ENCODE peak calls at places on chromosome 10, in seven cellular contexts. Z is tibial nerve, G is aorta, L is small intestine, U is left ventricle myocardium inferior, V is uterus, J is A549. A is an unnamed sample.

GRCh38 chr10:133394801-133395221 is 854 bp downstream of the MTG1 start:
- DNase-seq in Z (no peak), G (no peak), L (peak; percentile 22), U (no peak), V (no peak), J (no peak), A (no peak)

GRCh38 chr10:88557246-88557645 is 25.9 kb downstream of the RNLS start:
- DNase-seq in Z (no peak), G (no peak), L (no peak), U (no peak), V (no peak), J (no peak), A (no peak)

GRCh38 chr10:2920166-2920565 is 147.2 kb upstream of the PFKP start:
- DNase-seq in Z (no peak), G (no peak), L (no peak), U (no peak), V (no peak), J (no peak), A (no peak)

GRCh38 chr10:26697922-26698608 is 564 bp downstream of the PDSS1 start:
- DNase-seq in Z (no peak), G (no peak), L (peak; percentile 34), U (no peak), V (no peak), J (no peak), A (no peak)

GRCh38 chr10:67779455-67780205 is 58.4 kb downstream of the DNAJC12 start:
- DNase-seq in Z (peak; percentile 90), G (peak; percentile 63), L (peak; percentile 74), U (no peak), V (peak; percentile 73), J (peak; percentile 87), A (peak; percentile 83)

GRCh38 chr10:122336332-122336731 is 38.2 kb upstream of the PLEKHA1 start:
- DNase-seq in Z (no peak), G (no peak), L (no peak), U (no peak), V (no peak), J (peak; percentile 34), A (no peak)

GRCh38 chr10:82377608-82378007 is 502.6 kb downstream of the NRG3 start:
- DNase-seq in Z (no peak), G (no peak), L (no peak), U (no peak), V (no peak), J (peak; percentile 14), A (no peak)

GRCh38 chr10:5904227-5904626 is 14.2 kb downstream of the FBH1 start:
- DNase-seq in Z (no peak), G (no peak), L (no peak), U (no peak), V (no peak), J (no peak), A (no peak)

GRCh38 chr10:69712346-69712745 is 82.3 kb downstream of the FAM241B start:
- DNase-seq in Z (no peak), G (no peak), L (no peak), U (no peak), V (no peak), J (no peak), A (no peak)

GRCh38 chr10:125079091-125079600 is 81.2 kb downstream of the CTBP2 start:
- DNase-seq in Z (no peak), G (peak; percentile 23), L (no peak), U (no peak), V (no peak), J (no peak), A (no peak)

GRCh38 chr10:98346847-98347246 is 68.1 kb downstream of the PYROXD2 start:
- DNase-seq in Z (no peak), G (no peak), L (no peak), U (no peak), V (no peak), J (no peak), A (no peak)

GRCh38 chr10:130491011-130491697 is 355.0 kb downstream of the GLRX3 start:
- DNase-seq in Z (no peak), G (no peak), L (no peak), U (no peak), V (no peak), J (no peak), A (no peak)

GRCh38 chr10:132901351-132901750 is 41.0 kb downstream of the CFAP46 start:
- DNase-seq in Z (no peak), G (no peak), L (no peak), U (no peak), V (no peak), J (no peak), A (no peak)

GRCh38 chr10:112658900-112659328 is 211.9 kb downstream of the VTI1A start:
- DNase-seq in Z (no peak), G (no peak), L (no peak), U (no peak), V (no peak), J (peak; percentile 72), A (no peak)

GRCh38 chr10:85603167-85603940 is 763.2 kb downstream of the GRID1 start:
- DNase-seq in Z (no peak), G (no peak), L (no peak), U (no peak), V (no peak), J (no peak), A (peak; percentile 4)

GRCh38 chr10:16717617-16718395 is 99.4 kb downstream of the RSU1 start:
- DNase-seq in Z (no peak), G (no peak), L (no peak), U (no peak), V (no peak), J (no peak), A (no peak)

GRCh38 chr10:69686866-69687265 is 56.8 kb downstream of the FAM241B start:
- DNase-seq in Z (no peak), G (no peak), L (no peak), U (no peak), V (no peak), J (no peak), A (no peak)

GRCh38 chr10:97550336-97551149 is 22.0 kb upstream of the ANKRD2 start:
- DNase-seq in Z (no peak), G (no peak), L (no peak), U (no peak), V (no peak), J (no peak), A (no peak)

GRCh38 chr10:66931340-66931948 is 5.6 kb downstream of the LRRTM3 start:
- DNase-seq in Z (no peak), G (no peak), L (peak; percentile 50), U (no peak), V (no peak), J (peak; percentile 73), A (no peak)

GRCh38 chr10:102117391-102118159 is 2.6 kb downstream of the LDB1 start:
- DNase-seq in Z (peak; percentile 77), G (peak; percentile 90), L (no peak), U (peak; percentile 86), V (peak; percentile 86), J (peak; percentile 53), A (peak; percentile 77)

GRCh38 chr10:96259884-96260511 is 11.4 kb downstream of the BLNK start:
- DNase-seq in Z (no peak), G (no peak), L (no peak), U (no peak), V (no peak), J (no peak), A (peak; percentile 59)

GRCh38 chr10:46992794-46993552 is 81.7 kb downstream of the PTPN20 start:
- DNase-seq in Z (peak; percentile 43), G (peak; percentile 61), L (peak; percentile 61), U (peak; percentile 15), V (peak; percentile 34), J (peak; percentile 31), A (peak; percentile 43)

GRCh38 chr10:124077216-124077615 is 16.2 kb downstream of the CHST15 start:
- DNase-seq in Z (no peak), G (no peak), L (no peak), U (no peak), V (no peak), J (no peak), A (no peak)
- H3K4me1 ChIP-seq in Z (peaks cover 10% of the 10 kb centered on the region), G (no peaks in the 10 kb centered on the region), L (no peaks in the 10 kb centered on the region), U (peaks cover 8% of the 10 kb centered on the region), V (no peaks in the 10 kb centered on the region), J (no peaks in the 10 kb centered on the region), A (no peaks in the 10 kb centered on the region)

GRCh38 chr10:114749014-114749413 is 72.6 kb upstream of the FHIP2A start:
- DNase-seq in Z (no peak), G (no peak), L (no peak), U (no peak), V (peak; percentile 46), J (no peak), A (no peak)

GRCh38 chr10:114746531-114746930 is 75.0 kb upstream of the FHIP2A start:
- DNase-seq in Z (no peak), G (no peak), L (no peak), U (no peak), V (no peak), J (no peak), A (no peak)

GRCh38 chr10:114749545-114749944 is 72.0 kb upstream of the FHIP2A start:
- DNase-seq in Z (no peak), G (no peak), L (no peak), U (no peak), V (no peak), J (no peak), A (no peak)

GRCh38 chr10:114751856-114752255 is 69.7 kb upstream of the FHIP2A start:
- DNase-seq in Z (no peak), G (no peak), L (no peak), U (no peak), V (no peak), J (no peak), A (no peak)

GRCh38 chr10:114748270-114748669 is 73.3 kb upstream of the FHIP2A start:
- DNase-seq in Z (no peak), G (no peak), L (no peak), U (no peak), V (no peak), J (no peak), A (no peak)
- H3K4me1 ChIP-seq in Z (no peaks in the 10 kb centered on the region), G (no peaks in the 10 kb centered on the region), L (no peaks in the 10 kb centered on the region), U (peaks cover 83% of the 10 kb centered on the region), V (no peaks in the 10 kb centered on the region), J (no peaks in the 10 kb centered on the region), A (no peaks in the 10 kb centered on the region)

GRCh38 chr10:71757450-71757918 is 15.8 kb downstream of the VSIR start:
- DNase-seq in Z (no peak), G (no peak), L (peak; percentile 88), U (no peak), V (no peak), J (no peak), A (no peak)

GRCh38 chr10:71762324-71762723 is 11.0 kb downstream of the VSIR start:
- DNase-seq in Z (no peak), G (no peak), L (no peak), U (no peak), V (no peak), J (no peak), A (no peak)

GRCh38 chr10:71763352-71764127 is 9.8 kb downstream of the VSIR start:
- DNase-seq in Z (no peak), G (no peak), L (no peak), U (no peak), V (no peak), J (no peak), A (no peak)

GRCh38 chr10:71761541-71762113 is 11.7 kb downstream of the VSIR start:
- DNase-seq in Z (no peak), G (no peak), L (no peak), U (no peak), V (no peak), J (no peak), A (no peak)

GRCh38 chr10:71761105-71761511 is 12.2 kb downstream of the VSIR start:
- DNase-seq in Z (no peak), G (no peak), L (no peak), U (no peak), V (no peak), J (no peak), A (no peak)
- H3K4me1 ChIP-seq in Z (peaks cover 69% of the 10 kb centered on the region), G (no peaks in the 10 kb centered on the region), L (peaks cover 11% of the 10 kb centered on the region), U (peaks cover 90% of the 10 kb centered on the region), V (peaks cover under 1% of the 10 kb centered on the region), J (peaks cover 58% of the 10 kb centered on the region), A (peaks cover 7% of the 10 kb centered on the region)

GRCh38 chr10:110793128-110793812 is 78.5 kb upstream of the PDCD4 start:
- DNase-seq in Z (no peak), G (no peak), L (no peak), U (no peak), V (no peak), J (no peak), A (no peak)
- H3K4me1 ChIP-seq in Z (no peaks in the 10 kb centered on the region), G (no peaks in the 10 kb centered on the region), L (peaks cover 2% of the 10 kb centered on the region), U (peaks cover 92% of the 10 kb centered on the region), V (no peaks in the 10 kb centered on the region), J (no peaks in the 10 kb centered on the region), A (no peaks in the 10 kb centered on the region)